ENCODE peak calls at places on chromosomes 2 and 18, in eight cellular contexts. M is heart left ventricle, T is A549, Q is adrenal gland, V is lower leg skin, Y is IMR-90, O is sigmoid colon, B is HCT116. U is an unnamed sample.

GRCh38 chr2:191030521-191031154 is 16.7 kb upstream of the STAT1 start:
- DNase-seq in Y (peak), V (no peak), M (no peak), Q (no peak), T (peak), B (no peak), O (no peak), U (peak)

GRCh38 chr2:232988444-232988843 is 24.6 kb downstream of the NGEF start:
- DNase-seq in T (peak), Q (peak), Y (peak), B (peak), M (no peak), V (peak), O (no peak), U (peak)

GRCh38 chr2:188495990-188496431 is 204.3 kb downstream of the GULP1 start:
- DNase-seq in T (no peak), Q (no peak), V (no peak), M (no peak), B (peak), O (no peak), Y (peak), U (no peak)

GRCh38 chr18:29651121-29651675 is 1391.3 kb downstream of the DSC3 start:
- DNase-seq in Y (peak), M (no peak), B (no peak), Q (no peak), V (no peak), O (no peak), T (no peak), U (no peak)

GRCh38 chr2:212677466-212677865 is 138.9 kb upstream of the ERBB4 start:
- DNase-seq in T (no peak), V (no peak), Q (no peak), Y (no peak), M (no peak), O (no peak), B (no peak), U (no peak)

GRCh38 chr2:88538362-88538917 is 85.9 kb upstream of the FOXI3 start:
- DNase-seq in Q (no peak), V (peak), M (no peak), B (no peak), T (no peak), Y (no peak), O (no peak), U (no peak)

GRCh38 chr2:119419065-119419464 is 12.6 kb upstream of the TMEM37 start:
- DNase-seq in Y (no peak), M (no peak), B (no peak), T (no peak), V (no peak), Q (no peak), O (no peak), U (no peak)

GRCh38 chr2:86006524-86006923 is 99.2 kb downstream of the POLR1A start:
- DNase-seq in Y (no peak), T (no peak), M (no peak), V (no peak), Q (no peak), O (no peak), B (no peak), U (no peak)

GRCh38 chr2:129781749-129782617 is 197.5 kb upstream of the RAB6C start:
- DNase-seq in Q (no peak), Y (no peak), T (no peak), M (no peak), O (no peak), V (peak), B (no peak), U (no peak)

GRCh38 chr2:1854747-1855146 is 110.4 kb upstream of the PXDN start:
- DNase-seq in T (peak), M (no peak), B (no peak), V (no peak), Y (peak), Q (peak), O (no peak), U (no peak)

GRCh38 chr2:148674063-148675020 is 29.8 kb downstream of the EPC2 start:
- DNase-seq in Q (no peak), V (no peak), T (peak), Y (peak), O (no peak), B (peak), M (no peak), U (peak)

GRCh38 chr2:239598011-239598731 is 197.4 kb upstream of the HDAC4 start:
- DNase-seq in Q (peak), V (peak), T (no peak), B (no peak), M (no peak), Y (no peak), O (peak), U (no peak)

GRCh38 chr2:161681043-161681442 is 56.8 kb downstream of the SLC4A10 start:
- DNase-seq in T (no peak), Y (no peak), Q (no peak), V (no peak), B (peak), O (no peak), M (no peak), U (no peak)

GRCh38 chr2:54329482-54330225 is 73.6 kb upstream of the TSPYL6 start:
- DNase-seq in Y (peak), Q (no peak), V (no peak), B (no peak), T (peak), M (no peak), O (no peak), U (peak)

GRCh38 chr2:226247289-226248275 is 552.0 kb downstream of the IRS1 start:
- DNase-seq in V (no peak), Q (no peak), Y (peak), T (peak), M (no peak), B (no peak), O (no peak), U (no peak)

GRCh38 chr18:45879681-45880655 is 54.5 kb downstream of the SIGLEC15 start:
- DNase-seq in M (peak), Y (peak), B (peak), O (peak), V (peak), Q (peak), T (peak), U (peak)

GRCh38 chr2:27582695-27583389 is at the start of gene ZNF512:
- DNase-seq in V (peak), O (peak), B (peak), Q (peak), Y (peak), M (peak), T (peak), U (peak)
- TF ChIP-seq POLR2A in V (no peak), O (peak), B (peak), Q (peak), Y (peak), M (no peak), T (peak), U (peak)

GRCh38 chr2:42812899-42813479 is 20.6 kb upstream of the HAAO start:
- DNase-seq in Q (no peak), B (peak), O (no peak), V (no peak), M (no peak), Y (peak), T (peak), U (peak)

GRCh38 chr2:42809131-42809875 is 16.9 kb upstream of the HAAO start:
- DNase-seq in V (peak), Q (peak), M (no peak), O (peak), T (no peak), Y (no peak), B (no peak), U (no peak)

GRCh38 chr2:42809876-42810125 is 17.4 kb upstream of the HAAO start:
- DNase-seq in T (peak), B (peak), O (peak), Y (peak), Q (peak), V (peak), M (peak), U (peak)

GRCh38 chr2:42810126-42810970 is 18.0 kb upstream of the HAAO start:
- DNase-seq in V (peak), M (peak), B (peak), Q (peak), O (peak), Y (peak), T (peak), U (peak)

DNA sequence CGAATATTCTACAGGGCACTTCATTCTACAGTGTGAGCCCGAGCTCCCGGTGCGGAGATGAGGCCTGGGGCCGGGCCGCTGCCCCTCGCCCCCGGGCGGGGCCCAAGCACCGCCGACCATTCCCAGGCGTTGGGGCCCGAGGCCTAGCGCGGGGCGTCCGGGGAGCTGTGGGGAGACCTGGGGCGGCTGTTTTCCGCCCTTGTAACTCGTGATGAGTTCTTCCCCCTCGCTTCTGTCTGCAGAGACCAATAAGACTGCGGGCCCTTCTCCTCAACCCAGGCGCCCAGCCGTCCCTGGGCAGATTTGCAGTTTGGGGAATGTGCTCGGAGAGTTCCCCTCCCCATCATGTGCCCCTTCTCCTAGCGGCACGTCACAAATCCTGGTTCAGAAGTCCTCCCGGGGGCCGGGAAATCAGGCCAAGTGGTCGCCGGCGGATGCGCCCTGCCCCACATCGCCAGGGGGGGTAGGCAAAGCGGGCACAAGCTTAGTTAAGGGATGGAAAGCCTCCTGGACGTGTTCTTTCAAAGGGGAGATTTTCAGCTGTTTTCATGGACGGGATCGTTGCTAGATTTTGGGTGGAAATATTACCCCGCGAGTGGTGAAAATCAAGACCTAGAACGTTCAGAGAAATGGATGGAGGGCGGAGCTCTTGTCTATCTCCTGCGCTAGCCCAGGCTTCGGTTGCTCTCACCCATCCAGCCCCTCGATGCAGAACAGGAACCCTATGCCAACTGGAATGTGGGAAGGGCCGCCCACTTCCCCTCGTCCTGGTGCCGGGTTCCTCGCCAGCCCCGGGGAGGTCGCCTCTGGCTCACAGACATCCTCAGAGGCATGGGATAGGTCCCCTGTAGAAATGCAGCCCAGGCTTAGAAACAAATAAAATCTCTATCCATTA is 18.8 kb upstream of the HAAO start:
- DNase-seq in Y (peak), V (peak), Q (peak), B (no peak), T (peak), O (peak), M (peak), U (peak)
- TF ChIP-seq POLR2A in Y (no peak), V (no peak), Q (no peak), B (no peak), T (no peak), O (peak), M (no peak), U (no peak)

GRCh38 chr2:102621630-102622029 is 2.3 kb downstream of the SLC9A2 start:
- DNase-seq in V (no peak), Q (no peak), O (no peak), T (no peak), M (no peak), B (no peak), Y (no peak), U (no peak)

GRCh38 chr2:102622646-102623045 is 3.3 kb downstream of the SLC9A2 start:
- DNase-seq in Q (no peak), T (no peak), O (no peak), B (no peak), V (no peak), Y (no peak), M (no peak), U (no peak)

GRCh38 chr2:102619414-102620319 is at the start of gene SLC9A2:
- DNase-seq in V (no peak), T (peak), M (no peak), Y (no peak), B (no peak), O (no peak), Q (no peak), U (peak)

GRCh38 chr2:102618452-102619413 is 620 bp upstream of the SLC9A2 start:
- DNase-seq in M (peak), V (no peak), T (peak), Y (no peak), B (peak), Q (no peak), O (no peak), U (peak)

DNA sequence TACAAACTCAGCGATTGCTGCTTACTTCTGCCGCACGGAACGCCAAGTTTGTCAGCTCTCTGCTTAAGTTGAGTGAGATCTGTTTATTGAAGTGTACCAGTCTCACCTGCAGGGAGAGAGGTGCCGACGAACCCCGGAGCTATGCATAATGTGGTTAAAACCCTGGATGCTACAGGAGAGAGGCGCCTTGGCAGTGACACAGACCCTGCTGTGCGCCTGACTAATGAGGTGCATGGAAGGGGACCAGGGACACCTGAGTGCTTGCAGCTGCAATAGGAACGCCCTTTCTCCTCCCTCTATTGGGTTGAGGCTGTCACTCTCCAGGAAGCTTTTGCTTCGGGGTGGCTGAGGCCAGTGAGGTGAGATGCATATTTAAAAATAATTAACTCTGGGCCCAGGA is 1.0 kb downstream of the SLC9A2 start:
- DNase-seq in Q (no peak), V (no peak), Y (no peak), B (no peak), O (no peak), T (no peak), M (no peak), U (no peak)
- TF ChIP-seq POLR2A in Q (no peak), V (no peak), Y (no peak), B (no peak), O (peak), T (no peak), M (no peak), U (no peak)

DNA sequence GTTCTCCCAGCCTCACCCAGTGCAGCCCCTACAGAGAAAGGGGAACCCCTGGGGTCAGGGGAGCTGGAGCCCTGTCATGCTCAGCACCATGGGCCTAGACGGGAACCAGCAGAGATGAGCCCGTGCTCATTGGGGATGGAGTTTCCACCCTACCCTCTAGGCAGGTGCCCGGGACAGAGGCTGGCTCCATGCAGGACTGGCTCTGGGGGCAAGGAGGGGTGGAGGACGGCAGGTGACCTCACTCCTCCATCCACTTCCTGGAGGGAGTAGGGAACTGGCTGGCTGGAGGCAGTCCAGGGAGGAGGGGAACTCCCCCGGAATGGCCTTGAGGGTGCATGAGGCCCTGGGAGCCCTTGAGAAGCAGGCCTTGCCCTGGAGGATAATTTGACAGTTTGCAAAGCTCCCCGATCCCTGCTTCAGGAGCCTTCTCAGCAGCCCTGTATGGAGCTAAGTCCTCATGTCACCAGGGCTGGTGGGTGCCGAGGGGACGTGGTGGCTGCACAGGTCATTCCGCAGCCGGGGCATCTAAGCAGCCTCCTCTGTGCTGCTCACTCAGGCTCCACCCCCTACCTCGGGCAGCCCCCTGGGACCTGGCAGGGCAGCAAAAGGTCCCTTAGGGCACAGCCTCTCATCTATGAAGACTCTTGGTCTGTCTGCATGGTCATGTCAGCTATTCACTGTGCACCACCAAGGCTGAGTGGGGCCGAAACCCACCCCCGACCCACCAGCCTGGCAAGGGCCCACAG is 2.1 kb downstream of the NEURL3 start:
- DNase-seq in T (no peak), B (no peak), Y (no peak), Q (no peak), V (peak), O (no peak), M (no peak), U (no peak)
- TF ChIP-seq POLR2A in T (no peak), B (no peak), Y (no peak), Q (no peak), V (no peak), O (no peak), M (no peak), U (no peak)

DNA sequence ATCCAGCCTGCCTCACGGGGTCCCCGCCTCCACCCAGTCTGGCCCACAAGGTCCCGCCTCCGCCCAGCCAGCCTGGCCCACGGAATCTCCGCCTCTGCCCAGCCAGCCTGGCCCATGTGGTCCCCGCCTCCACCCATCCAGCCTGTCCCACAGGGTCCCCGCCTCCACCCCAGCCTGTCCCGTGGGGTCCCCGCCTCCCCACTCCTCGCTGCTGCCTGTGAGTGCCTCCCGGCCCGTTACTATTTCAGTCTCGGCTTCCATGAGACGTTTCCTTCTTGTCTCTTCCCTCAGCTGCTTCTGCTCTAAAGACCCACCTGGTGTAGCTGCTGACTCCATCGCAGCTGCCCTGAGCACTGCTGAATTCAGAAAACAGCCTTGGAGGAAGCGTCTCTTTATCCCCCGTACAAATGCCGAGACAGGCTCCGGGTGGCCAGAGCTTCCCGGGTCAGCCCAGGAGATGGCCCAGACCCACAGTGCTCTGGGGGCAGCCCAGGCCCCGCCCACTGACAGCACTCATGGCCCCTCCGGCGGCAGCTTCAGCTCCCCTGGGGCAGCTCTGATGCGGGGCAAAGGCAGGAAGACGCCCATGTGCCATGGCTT is 69.8 kb downstream of the NFATC1 start:
- DNase-seq in Y (no peak), M (peak), V (no peak), Q (no peak), T (no peak), B (no peak), O (no peak), U (peak)
- TF ChIP-seq POLR2A in Y (no peak), M (no peak), V (no peak), Q (no peak), T (no peak), B (no peak), O (no peak), U (no peak)

U was measured in erythroblast.